ENCODE peak calls at places on chromosome X, in seven cellular contexts. One of them, this sample, is unnamed.

GRCh38 chrX:1533083-1533482 is 3.9 kb downstream of the P2RY8 start:
- DNase-seq in gastrocnemius medialis: no peak
- DNase-seq in HCT116: no peak
- DNase-seq in sigmoid colon: no peak
- DNase-seq in GM12891: no peak
- DNase-seq in H54: no peak
- DNase-seq in IMR-90: no peak
- DNase-seq in this sample: no peak

GRCh38 chrX:13763489-13763888 is 28.9 kb downstream of the OFD1 start:
- DNase-seq in gastrocnemius medialis: peak; percentile 21
- DNase-seq in HCT116: no peak
- DNase-seq in sigmoid colon: no peak
- DNase-seq in GM12891: no peak
- DNase-seq in H54: no peak
- DNase-seq in IMR-90: no peak
- DNase-seq in this sample: no peak

GRCh38 chrX:16743604-16744325 is 24.4 kb downstream of the SYAP1 start:
- DNase-seq in gastrocnemius medialis: no peak
- DNase-seq in HCT116: no peak
- DNase-seq in sigmoid colon: no peak
- DNase-seq in GM12891: no peak
- DNase-seq in H54: peak; percentile 16
- DNase-seq in IMR-90: peak; percentile 92
- DNase-seq in this sample: no peak

GRCh38 chrX:132412208-132412607 is 76.6 kb downstream of the MBNL3 start:
- DNase-seq in gastrocnemius medialis: no peak
- DNase-seq in HCT116: no peak
- DNase-seq in sigmoid colon: no peak
- DNase-seq in GM12891: no peak
- DNase-seq in H54: no peak
- DNase-seq in IMR-90: no peak
- DNase-seq in this sample: no peak

GRCh38 chrX:1093112-1093511 is 119.3 kb downstream of the CRLF2 start:
- DNase-seq in gastrocnemius medialis: no peak
- DNase-seq in HCT116: no peak
- DNase-seq in sigmoid colon: peak; percentile 19
- DNase-seq in GM12891: no peak
- DNase-seq in H54: no peak
- DNase-seq in IMR-90: no peak
- DNase-seq in this sample: no peak

GRCh38 chrX:22365460-22365859 is 92.7 kb downstream of the CBLL2 start:
- DNase-seq in gastrocnemius medialis: no peak
- DNase-seq in HCT116: peak; percentile 86
- DNase-seq in sigmoid colon: no peak
- DNase-seq in GM12891: no peak
- DNase-seq in H54: no peak
- DNase-seq in IMR-90: peak; percentile 91
- DNase-seq in this sample: no peak

GRCh38 chrX:143635915-143636314 is at the start of gene SLITRK4:
- DNase-seq in gastrocnemius medialis: peak; percentile 24
- DNase-seq in HCT116: no peak
- DNase-seq in sigmoid colon: no peak
- DNase-seq in GM12891: no peak
- DNase-seq in H54: no peak
- DNase-seq in IMR-90: no peak
- DNase-seq in this sample: no peak

GRCh38 chrX:72142094-72142843 is 10.6 kb upstream of the RTL5 start:
- DNase-seq in gastrocnemius medialis: no peak
- DNase-seq in HCT116: no peak
- DNase-seq in sigmoid colon: no peak
- DNase-seq in GM12891: no peak
- DNase-seq in H54: no peak
- DNase-seq in IMR-90: no peak
- DNase-seq in this sample: no peak

GRCh38 chrX:112738347-112739033 is 58.8 kb upstream of the LHFPL1 start:
- DNase-seq in gastrocnemius medialis: no peak
- DNase-seq in HCT116: no peak
- DNase-seq in sigmoid colon: no peak
- DNase-seq in GM12891: no peak
- DNase-seq in H54: no peak
- DNase-seq in IMR-90: peak; percentile 41
- DNase-seq in this sample: no peak

GRCh38 chrX:71622347-71623104 is 4.2 kb upstream of the CXCR3 start:
- DNase-seq in gastrocnemius medialis: peak; percentile 84
- DNase-seq in HCT116: peak; percentile 19
- DNase-seq in sigmoid colon: peak; percentile 93
- DNase-seq in GM12891: no peak
- DNase-seq in H54: peak; percentile 40
- DNase-seq in IMR-90: peak; percentile 57
- DNase-seq in this sample: peak; percentile 57

GRCh38 chrX:68647156-68647957 is at the start of gene STARD8:
- DNase-seq in gastrocnemius medialis: peak; percentile 13
- DNase-seq in HCT116: peak; percentile 32
- DNase-seq in sigmoid colon: no peak
- DNase-seq in GM12891: no peak
- DNase-seq in H54: peak; percentile 67
- DNase-seq in IMR-90: peak; percentile 45
- DNase-seq in this sample: peak; percentile 18

GRCh38 chrX:85309717-85310116 is 65.9 kb downstream of the ZNF711 start:
- DNase-seq in gastrocnemius medialis: no peak
- DNase-seq in HCT116: peak; percentile 8
- DNase-seq in sigmoid colon: no peak
- DNase-seq in GM12891: no peak
- DNase-seq in H54: no peak
- DNase-seq in IMR-90: no peak
- DNase-seq in this sample: no peak

GRCh38 chrX:128365523-128365922 is 313.3 kb upstream of the ACTRT1 start:
- DNase-seq in gastrocnemius medialis: no peak
- DNase-seq in HCT116: no peak
- DNase-seq in sigmoid colon: no peak
- DNase-seq in GM12891: no peak
- DNase-seq in H54: no peak
- DNase-seq in IMR-90: no peak
- DNase-seq in this sample: no peak
- TF ChIP-seq POLR2A in gastrocnemius medialis: no peak
- TF ChIP-seq POLR2A in HCT116: no peak
- TF ChIP-seq POLR2A in sigmoid colon: no peak
- TF ChIP-seq POLR2A in GM12891: no peak
- TF ChIP-seq POLR2A in H54: no peak
- TF ChIP-seq POLR2A in IMR-90: no peak
- TF ChIP-seq POLR2A in this sample: no peak

DNA sequence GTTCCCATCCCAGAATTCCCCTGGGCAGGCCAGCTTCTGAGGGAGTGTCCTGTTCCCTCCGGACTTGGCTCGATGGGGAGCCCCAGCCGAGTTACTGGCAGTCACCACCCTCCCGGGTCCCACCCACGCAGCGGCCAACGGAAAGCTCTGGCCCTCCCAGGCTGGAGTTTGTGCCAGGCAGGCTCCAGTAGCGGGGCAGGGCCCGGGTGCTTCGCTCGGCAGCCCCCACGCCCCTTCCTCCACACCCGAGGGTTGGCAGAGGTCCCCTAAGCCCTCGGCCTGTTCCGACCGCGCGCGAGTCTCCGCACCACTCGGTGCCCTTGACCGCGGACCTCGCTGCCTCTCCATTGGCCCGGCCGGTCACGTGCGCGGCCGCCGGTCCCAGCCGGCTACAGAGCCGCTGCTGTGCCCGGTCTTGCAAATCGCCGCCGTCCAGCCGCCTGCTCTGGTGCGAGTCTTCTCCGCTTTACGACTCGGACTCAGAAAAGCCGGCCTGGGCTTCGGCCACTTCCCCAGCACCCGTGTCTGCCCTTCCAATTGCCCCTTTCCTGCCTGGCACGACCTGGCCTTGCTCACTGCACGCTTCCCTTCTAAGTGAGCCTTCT is 20.8 kb upstream of the MTM1 start:
- DNase-seq in gastrocnemius medialis: peak; percentile 62
- DNase-seq in HCT116: no peak
- DNase-seq in sigmoid colon: peak; percentile 85
- DNase-seq in GM12891: no peak
- DNase-seq in H54: peak; percentile 42
- DNase-seq in IMR-90: no peak
- DNase-seq in this sample: peak; percentile 64
- TF ChIP-seq POLR2A in gastrocnemius medialis: peak; percentile 28
- TF ChIP-seq POLR2A in HCT116: no peak
- TF ChIP-seq POLR2A in sigmoid colon: no peak
- TF ChIP-seq POLR2A in GM12891: no peak
- TF ChIP-seq POLR2A in H54: no peak
- TF ChIP-seq POLR2A in IMR-90: no peak
- TF ChIP-seq POLR2A in this sample: peak; percentile 35

DNA sequence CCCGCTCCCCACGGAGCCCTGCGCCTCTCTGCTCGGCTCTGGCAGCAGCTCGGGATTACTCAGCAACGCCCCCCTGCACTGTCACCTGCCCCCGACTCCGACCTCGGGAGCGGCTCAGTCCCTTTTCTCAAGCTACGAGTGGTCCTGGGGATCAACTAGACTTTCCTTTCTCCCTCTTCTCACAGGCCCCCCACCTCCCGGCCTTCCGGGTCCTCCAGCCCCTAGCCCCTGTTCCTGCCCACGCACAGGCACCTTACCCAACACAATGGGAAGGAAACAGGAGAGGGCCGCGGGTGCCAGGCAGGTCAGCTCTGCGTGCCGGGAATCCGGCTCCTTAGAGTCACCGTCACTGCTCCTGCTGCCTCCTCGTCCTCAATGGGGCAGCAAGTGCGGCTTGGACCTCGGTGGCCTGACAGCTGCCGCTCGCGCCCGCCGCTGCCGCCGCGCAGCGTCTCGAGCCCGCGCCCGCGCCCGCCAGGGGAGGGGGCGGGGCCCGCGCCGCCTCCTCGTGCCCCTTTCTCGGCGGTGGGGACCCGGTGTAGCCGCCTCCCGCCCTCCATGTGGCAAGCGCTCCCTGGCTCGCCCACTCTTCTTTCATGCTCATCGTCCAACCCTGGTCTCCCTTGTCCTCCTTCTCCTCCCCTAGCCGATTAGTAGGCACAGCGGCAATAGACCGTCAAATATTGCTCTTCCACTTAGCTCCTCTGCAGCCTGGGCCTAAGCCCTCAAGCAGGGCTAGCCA is at the start of gene RAB9B:
- DNase-seq in gastrocnemius medialis: peak; percentile 63
- DNase-seq in HCT116: no peak
- DNase-seq in sigmoid colon: peak; percentile 89
- DNase-seq in GM12891: peak; percentile 42
- DNase-seq in H54: peak; percentile 60
- DNase-seq in IMR-90: peak; percentile 33
- DNase-seq in this sample: peak; percentile 53
- TF ChIP-seq POLR2A in gastrocnemius medialis: no peak
- TF ChIP-seq POLR2A in HCT116: no peak
- TF ChIP-seq POLR2A in sigmoid colon: no peak
- TF ChIP-seq POLR2A in GM12891: no peak
- TF ChIP-seq POLR2A in H54: no peak
- TF ChIP-seq POLR2A in IMR-90: no peak
- TF ChIP-seq POLR2A in this sample: no peak

DNA sequence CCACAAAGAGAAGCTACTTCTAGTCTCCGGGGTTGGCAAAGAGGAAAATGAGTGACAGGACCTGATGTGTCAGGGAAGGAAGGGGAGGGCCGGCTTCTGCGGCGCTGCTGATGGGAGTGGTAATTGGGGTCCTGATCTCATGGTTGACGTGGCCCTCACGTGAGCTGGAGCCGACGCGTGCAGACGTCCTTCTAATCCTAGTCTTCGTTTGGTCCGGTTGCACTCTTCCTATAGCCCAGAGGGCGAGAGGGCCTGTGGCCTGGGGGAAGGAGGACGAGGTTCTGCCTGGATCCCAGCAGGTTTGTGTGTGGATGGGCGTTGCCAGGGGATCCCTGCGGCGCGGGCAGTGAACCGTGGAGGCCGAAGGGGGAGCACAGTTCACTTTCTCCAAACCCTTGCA is at the start of gene ARMCX1:
- DNase-seq in gastrocnemius medialis: peak; percentile 68
- DNase-seq in HCT116: no peak
- DNase-seq in sigmoid colon: peak; percentile 90
- DNase-seq in GM12891: peak; percentile 37
- DNase-seq in H54: peak; percentile 44
- DNase-seq in IMR-90: peak; percentile 74
- DNase-seq in this sample: peak; percentile 63
- TF ChIP-seq POLR2A in gastrocnemius medialis: peak; percentile 75
- TF ChIP-seq POLR2A in HCT116: no peak
- TF ChIP-seq POLR2A in sigmoid colon: peak; percentile 36
- TF ChIP-seq POLR2A in GM12891: no peak
- TF ChIP-seq POLR2A in H54: peak; percentile 57
- TF ChIP-seq POLR2A in IMR-90: peak; percentile 85
- TF ChIP-seq POLR2A in this sample: no peak

GRCh38 chrX:154487518-154488290 is 1.3 kb upstream of the UBL4A start:
- DNase-seq in gastrocnemius medialis: no peak
- DNase-seq in HCT116: no peak
- DNase-seq in sigmoid colon: peak; percentile 62
- DNase-seq in GM12891: no peak
- DNase-seq in H54: no peak
- DNase-seq in IMR-90: no peak
- DNase-seq in this sample: no peak

GRCh38 chrX:154485150-154486051 is 1.0 kb downstream of the UBL4A start:
- DNase-seq in gastrocnemius medialis: peak; percentile 60
- DNase-seq in HCT116: no peak
- DNase-seq in sigmoid colon: peak; percentile 71
- DNase-seq in GM12891: no peak
- DNase-seq in H54: no peak
- DNase-seq in IMR-90: no peak
- DNase-seq in this sample: peak; percentile 47

GRCh38 chrX:154484255-154485149 is 1.9 kb downstream of the UBL4A start:
- DNase-seq in gastrocnemius medialis: peak; percentile 52
- DNase-seq in HCT116: no peak
- DNase-seq in sigmoid colon: peak; percentile 62
- DNase-seq in GM12891: no peak
- DNase-seq in H54: no peak
- DNase-seq in IMR-90: no peak
- DNase-seq in this sample: peak; percentile 90

GRCh38 chrX:154486396-154487207 is at the start of gene UBL4A:
- DNase-seq in gastrocnemius medialis: peak; percentile 28
- DNase-seq in HCT116: peak; percentile 12
- DNase-seq in sigmoid colon: peak; percentile 82
- DNase-seq in GM12891: peak; percentile 62
- DNase-seq in H54: peak; percentile 71
- DNase-seq in IMR-90: peak; percentile 11
- DNase-seq in this sample: peak; percentile 71

DNA sequence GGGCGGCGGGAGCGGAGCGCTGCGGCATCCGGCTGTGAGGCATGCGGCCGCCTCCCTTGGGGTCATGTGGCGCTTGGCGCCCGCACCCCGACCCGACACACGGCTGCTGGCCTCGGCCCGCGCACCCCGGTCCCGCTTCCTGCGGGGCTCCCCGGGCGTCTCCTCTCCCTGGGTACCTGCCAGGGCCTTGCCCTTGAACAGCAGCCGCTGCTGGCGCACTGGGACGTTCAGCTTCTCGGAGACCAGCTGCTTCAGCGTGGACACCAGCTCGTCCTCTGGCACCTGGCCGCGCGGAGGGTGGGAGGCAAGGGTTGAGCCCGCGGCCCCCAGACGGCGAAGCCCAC is 391 bp downstream of the UBL4A start:
- DNase-seq in gastrocnemius medialis: peak; percentile 43
- DNase-seq in HCT116: no peak
- DNase-seq in sigmoid colon: peak; percentile 74
- DNase-seq in GM12891: no peak
- DNase-seq in H54: no peak
- DNase-seq in IMR-90: no peak
- DNase-seq in this sample: peak; percentile 47
- TF ChIP-seq POLR2A in gastrocnemius medialis: no peak
- TF ChIP-seq POLR2A in HCT116: no peak
- TF ChIP-seq POLR2A in sigmoid colon: no peak
- TF ChIP-seq POLR2A in GM12891: no peak
- TF ChIP-seq POLR2A in H54: no peak
- TF ChIP-seq POLR2A in IMR-90: no peak
- TF ChIP-seq POLR2A in this sample: no peak

GRCh38 chrX:45621356-45622041 is 420.8 kb upstream of the DIPK2B start:
- DNase-seq in gastrocnemius medialis: no peak
- DNase-seq in HCT116: no peak
- DNase-seq in sigmoid colon: no peak
- DNase-seq in GM12891: no peak
- DNase-seq in H54: no peak
- DNase-seq in IMR-90: peak; percentile 80
- DNase-seq in this sample: no peak
- TF ChIP-seq POLR2A in gastrocnemius medialis: no peak
- TF ChIP-seq POLR2A in HCT116: no peak
- TF ChIP-seq POLR2A in sigmoid colon: no peak
- TF ChIP-seq POLR2A in GM12891: no peak
- TF ChIP-seq POLR2A in H54: no peak
- TF ChIP-seq POLR2A in IMR-90: no peak
- TF ChIP-seq POLR2A in this sample: no peak